ENCODE peak calls at places on chromosomes 1 and 21, in six cellular contexts. U is pancreas, I is tibial artery, J is Karpas-422, E is uterus, N is aorta. P is an unnamed sample. For H3K4me1, the result is how much of the 10 kb centered on the place peaks cover.

GRCh38 chr1:44293761-44294315 is 61.2 kb downstream of the ERI3 start:
- DNase-seq in U (peak), I (no peak), J (no peak), E (no peak), N (no peak), P (no peak)

GRCh38 chr1:152996633-152997385 is 4.7 kb upstream of the SPRR3 start:
- DNase-seq in U (no peak), I (no peak), J (no peak), E (no peak), N (no peak), P (no peak)

GRCh38 chr1:66012076-66012769 is 219.5 kb downstream of the PDE4B start:
- DNase-seq in U (no peak), I (no peak), J (no peak), E (no peak), N (no peak), P (no peak)

GRCh38 chr1:208162903-208163302 is 81.3 kb downstream of the PLXNA2 start:
- DNase-seq in U (no peak), I (no peak), J (no peak), E (no peak), N (no peak), P (peak)

GRCh38 chr1:179743679-179744400 is 749 bp downstream of the FAM163A start:
- DNase-seq in U (peak), I (no peak), J (no peak), E (no peak), N (no peak), P (no peak)

GRCh38 chr1:154306151-154306550 is 14.7 kb upstream of the AQP10 start:
- DNase-seq in U (no peak), I (no peak), J (no peak), E (no peak), N (no peak), P (no peak)

GRCh38 chr1:145708063-145708462 is 895 bp upstream of the PDZK1 start:
- DNase-seq in U (no peak), I (no peak), J (no peak), E (no peak), N (no peak), P (no peak)

GRCh38 chr21:41683815-41684214 is 83.0 kb downstream of the RIPK4 start:
- DNase-seq in U (peak), I (no peak), J (no peak), E (no peak), N (peak), P (no peak)

GRCh38 chr1:239619190-239619589 is 232.8 kb downstream of the CHRM3 start:
- DNase-seq in U (no peak), I (no peak), J (no peak), E (no peak), N (no peak), P (no peak)

GRCh38 chr1:167819849-167820683 is 93.9 kb downstream of the ADCY10 start:
- DNase-seq in U (peak), I (peak), J (no peak), E (peak), N (peak), P (peak)

GRCh38 chr1:167435484-167435883 is 82.8 kb downstream of the CD247 start:
- DNase-seq in U (no peak), I (no peak), J (peak), E (no peak), N (no peak), P (no peak)

GRCh38 chr1:9787702-9788101 is 36.1 kb downstream of the CLSTN1 start:
- DNase-seq in U (no peak), I (no peak), J (peak), E (no peak), N (no peak), P (no peak)

GRCh38 chr1:82086739-82087138 is 286.0 kb downstream of the ADGRL2 start:
- DNase-seq in U (no peak), I (no peak), J (no peak), E (no peak), N (no peak), P (no peak)

GRCh38 chr1:94755675-94756074 is 64.5 kb upstream of the SLC44A3 start:
- DNase-seq in U (no peak), I (peak), J (no peak), E (peak), N (no peak), P (no peak)

GRCh38 chr21:35239811-35240219 is 190.7 kb upstream of the RUNX1 start:
- DNase-seq in U (no peak), I (no peak), J (no peak), E (no peak), N (no peak), P (no peak)

GRCh38 chr1:160567858-160568682 is 11.2 kb downstream of the CD84 start:
- DNase-seq in U (no peak), I (no peak), J (no peak), E (no peak), N (no peak), P (no peak)

GRCh38 chr1:27643626-27644368 is 8.8 kb upstream of the FGR start:
- DNase-seq in U (peak), I (peak), J (peak), E (peak), N (peak), P (no peak)

GRCh38 chr21:41133896-41134522 is 34.0 kb upstream of the BACE2 start:
- DNase-seq in U (no peak), I (no peak), J (peak), E (no peak), N (no peak), P (no peak)

GRCh38 chr1:14742181-14742980 is 143.9 kb downstream of the KAZN start:
- DNase-seq in U (no peak), I (no peak), J (no peak), E (no peak), N (no peak), P (no peak)

GRCh38 chr1:26290061-26290415 is 10.2 kb downstream of the SH3BGRL3 start:
- DNase-seq in U (no peak), I (no peak), J (no peak), E (no peak), N (no peak), P (no peak)

GRCh38 chr1:179208681-179209477 is 20.6 kb downstream of the ABL2 start:
- DNase-seq in U (no peak), I (no peak), J (no peak), E (no peak), N (no peak), P (no peak)

GRCh38 chr1:109787845-109788605 is 24.3 kb upstream of the EPS8L3 start:
- DNase-seq in U (peak), I (peak), J (no peak), E (peak), N (no peak), P (no peak)

GRCh38 chr1:29629814-29630516 is 393.6 kb downstream of the PTPRU start:
- DNase-seq in U (no peak), I (no peak), J (no peak), E (no peak), N (no peak), P (no peak)

GRCh38 chr1:203888807-203889251 is 27.4 kb downstream of the SNRPE start:
- DNase-seq in U (no peak), I (no peak), J (no peak), E (no peak), N (no peak), P (no peak)

GRCh38 chr1:231626951-231627614 is 493 bp downstream of the DISC1 start:
- DNase-seq in U (peak), I (peak), J (peak), E (peak), N (peak), P (peak)

GRCh38 chr1:85268801-85269585 is 7.4 kb downstream of the BCL10 start:
- DNase-seq in U (no peak), I (no peak), J (no peak), E (no peak), N (no peak), P (no peak)

GRCh38 chr1:14590781-14591180 is 7.7 kb upstream of the KAZN start:
- DNase-seq in U (no peak), I (no peak), J (no peak), E (no peak), N (no peak), P (no peak)

GRCh38 chr1:208031316-208031931 is 120.5 kb upstream of the CD34 start:
- DNase-seq in U (no peak), I (no peak), J (no peak), E (no peak), N (no peak), P (no peak)

DNA sequence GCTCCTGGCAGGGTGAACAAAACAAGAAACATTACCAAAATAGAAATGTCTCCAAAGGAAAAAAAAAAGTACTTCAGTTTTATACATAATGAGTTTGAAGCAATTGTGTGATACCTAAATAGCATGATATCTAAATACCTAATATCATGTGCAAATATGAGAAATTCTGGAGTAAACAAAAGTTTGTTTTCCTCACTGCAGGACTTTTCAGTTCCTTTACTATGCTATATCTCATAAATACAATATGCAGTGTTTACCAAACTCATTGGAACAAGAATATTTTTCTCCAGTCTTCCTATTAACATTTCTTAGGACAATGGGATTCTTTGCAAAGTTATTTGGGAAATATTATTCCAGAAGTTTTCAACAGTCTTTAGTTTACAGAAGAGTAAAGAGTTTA is 98.1 kb downstream of the VAV3 start:
- DNase-seq in U (no peak), I (no peak), J (peak), E (no peak), N (no peak), P (no peak)
- H3K4me3 ChIP-seq in U (no peak), I (no peak), J (no peak), E (no peak), N (no peak), P (no peak)

DNA sequence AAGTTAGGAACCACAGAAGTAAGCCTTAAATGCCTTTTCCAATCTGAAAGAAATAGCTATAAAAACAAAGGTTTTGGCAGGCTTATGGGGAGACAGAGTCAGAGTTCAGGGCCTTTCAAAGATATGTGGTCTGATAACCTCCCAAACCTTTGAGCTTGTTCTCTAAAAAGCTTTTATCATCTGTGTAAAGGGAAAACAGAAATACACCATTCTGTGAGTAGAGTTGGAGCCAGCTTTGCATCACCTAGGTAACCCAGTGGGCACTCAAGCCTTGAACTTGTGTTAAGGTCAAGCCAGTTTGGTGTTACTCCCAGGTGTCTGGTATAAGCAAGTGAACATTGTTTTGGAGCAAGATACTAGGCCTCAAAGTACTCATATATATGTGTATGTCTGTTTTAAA is 50.1 kb downstream of the LAMC1 start:
- DNase-seq in U (no peak), I (no peak), J (no peak), E (no peak), N (no peak), P (no peak)
- H3K4me1 ChIP-seq in U (under half), I (under half), J (under half), E (under half), N (under half), P (under half)

GRCh38 chr1:170699696-170700095 is 35.8 kb downstream of the PRRX1 start:
- DNase-seq in U (no peak), I (no peak), J (no peak), E (no peak), N (no peak), P (no peak)

GRCh38 chr1:170696591-170697337 is 32.8 kb downstream of the PRRX1 start:
- DNase-seq in U (no peak), I (no peak), J (no peak), E (no peak), N (no peak), P (no peak)

GRCh38 chr1:170698711-170699275 is 34.9 kb downstream of the PRRX1 start:
- DNase-seq in U (no peak), I (no peak), J (no peak), E (no peak), N (peak), P (no peak)

GRCh38 chr1:170697338-170697715 is 33.4 kb downstream of the PRRX1 start:
- DNase-seq in U (no peak), I (no peak), J (no peak), E (no peak), N (no peak), P (no peak)

DNA sequence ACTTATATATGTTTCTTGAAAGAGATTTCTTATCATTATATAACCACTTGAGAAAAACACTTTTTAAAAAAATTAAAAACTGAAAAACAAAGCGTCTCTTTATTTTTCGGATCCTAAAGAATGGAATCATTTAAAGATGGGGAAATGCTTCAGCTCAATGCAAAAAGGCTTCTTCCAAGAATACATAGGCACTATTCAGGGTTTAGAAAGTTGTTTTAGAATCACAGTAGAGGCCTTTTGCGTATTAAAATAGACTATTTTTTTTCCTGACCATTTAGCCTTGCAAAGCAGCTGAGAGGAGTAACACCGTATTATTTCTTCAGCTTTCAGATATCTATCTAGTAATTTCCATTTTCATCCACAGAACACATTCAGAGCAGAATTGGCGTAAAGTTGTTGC is 34.4 kb downstream of the PRRX1 start:
- DNase-seq in U (no peak), I (no peak), J (no peak), E (no peak), N (no peak), P (no peak)
- H3K4me3 ChIP-seq in U (no peak), I (no peak), J (no peak), E (no peak), N (no peak), P (no peak)

GRCh38 chr1:148292915-148293314 is 140.8 kb upstream of the NBPF11 start:
- DNase-seq in U (no peak), I (no peak), J (no peak), E (no peak), N (no peak), P (no peak)

GRCh38 chr1:148290881-148291280 is 138.8 kb upstream of the NBPF11 start:
- DNase-seq in U (no peak), I (no peak), J (no peak), E (no peak), N (no peak), P (no peak)

DNA sequence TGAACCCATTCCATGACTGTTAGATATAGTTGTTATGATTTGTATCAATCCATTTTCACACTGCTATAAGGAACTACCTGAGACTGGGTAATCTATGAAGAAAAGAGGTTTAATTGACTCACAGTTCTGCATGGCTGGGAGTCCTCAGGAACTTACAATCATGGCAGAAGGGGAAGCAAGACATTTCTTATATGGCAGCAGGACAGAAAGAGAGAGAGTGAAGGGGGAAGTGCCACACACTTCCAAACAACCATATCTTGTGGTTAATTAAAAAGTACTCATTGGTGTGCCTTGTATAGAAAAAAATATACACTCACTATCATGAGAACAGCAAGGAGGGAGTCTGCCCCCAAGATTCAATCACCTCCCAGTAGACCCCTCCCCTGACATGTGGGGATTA is 137.6 kb upstream of the NBPF11 start:
- DNase-seq in U (no peak), I (no peak), J (no peak), E (no peak), N (no peak), P (no peak)
- H3K4me1 ChIP-seq in U (under half), I (under half), J (under half), E (under half), N (under half), P (under half)

GRCh38 chr1:206472454-206472853 is 2.2 kb downstream of the IKBKE start:
- DNase-seq in U (no peak), I (no peak), J (no peak), E (peak), N (peak), P (no peak)
- H3K4me3 ChIP-seq in U (no peak), I (no peak), J (peak), E (no peak), N (no peak), P (no peak)

GRCh38 chr1:198607714-198608113 is 31.1 kb upstream of the PTPRC start:
- DNase-seq in U (no peak), I (no peak), J (no peak), E (no peak), N (no peak), P (no peak)

GRCh38 chr1:198612471-198613265 is 26.2 kb upstream of the PTPRC start:
- DNase-seq in U (no peak), I (no peak), J (no peak), E (no peak), N (no peak), P (no peak)

GRCh38 chr1:198605880-198606458 is 32.9 kb upstream of the PTPRC start:
- DNase-seq in U (no peak), I (no peak), J (no peak), E (no peak), N (no peak), P (no peak)

GRCh38 chr1:198610362-198610761 is 28.5 kb upstream of the PTPRC start:
- DNase-seq in U (no peak), I (no peak), J (no peak), E (no peak), N (no peak), P (no peak)

GRCh38 chr1:198611219-198611618 is 27.6 kb upstream of the PTPRC start:
- DNase-seq in U (no peak), I (no peak), J (no peak), E (no peak), N (no peak), P (no peak)
- H3K4me1 ChIP-seq in U (under half), I (under half), J (half or more), E (under half), N (under half), P (under half)

GRCh38 chr1:43059640-43060574 is 101.2 kb upstream of the SLC2A1 start:
- DNase-seq in U (no peak), I (no peak), J (no peak), E (no peak), N (no peak), P (no peak)
- H3K4me3 ChIP-seq in U (no peak), I (no peak), J (no peak), E (no peak), N (no peak), P (no peak)

DNA sequence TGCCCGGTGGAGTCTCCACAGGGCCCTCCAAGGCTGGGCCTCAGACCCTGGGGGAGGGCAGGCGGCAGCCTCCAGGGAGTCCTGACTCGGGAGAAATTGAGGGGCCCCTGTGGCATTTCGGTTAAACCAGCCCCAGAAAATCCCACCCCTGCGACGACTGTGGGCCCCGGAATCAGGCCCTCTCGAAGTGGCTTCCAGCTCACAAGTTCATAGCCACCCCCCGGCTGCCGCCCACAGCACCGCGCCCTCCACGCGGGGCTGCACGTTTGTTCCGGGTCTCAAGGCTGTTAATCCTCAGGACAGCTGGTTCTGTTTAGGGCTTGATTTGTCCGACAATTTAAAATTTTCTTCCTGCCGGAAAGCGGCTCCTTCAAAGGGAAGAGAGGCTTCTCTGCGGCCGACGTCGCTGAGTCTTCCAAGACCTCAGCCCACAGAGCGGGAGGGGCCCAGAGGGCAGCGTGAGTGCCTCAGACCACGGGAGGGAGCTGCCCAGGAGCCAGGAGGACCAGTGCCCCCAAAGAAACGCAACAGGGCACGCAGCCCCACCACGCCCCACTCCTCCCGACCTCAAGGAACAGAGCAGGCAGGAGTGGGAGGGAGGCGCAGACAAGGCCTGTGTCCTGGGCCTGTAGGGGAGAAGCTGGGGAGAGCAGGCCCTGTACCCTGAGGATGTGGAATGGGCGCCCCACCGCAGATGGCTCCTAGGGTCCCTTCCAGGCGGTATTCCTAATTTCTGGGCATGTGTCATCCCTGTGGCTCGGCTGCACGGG is 14.5 kb upstream of the COL6A2 start:
- DNase-seq in U (peak), I (no peak), J (no peak), E (peak), N (peak), P (no peak)
- H3K4me1 ChIP-seq in U (under half), I (under half), J (under half), E (under half), N (under half), P (under half)

P was measured in prostate gland.